ENCODE peak calls at places on chromosomes 16 and 17, in five cellular contexts. One of them, this sample, is unnamed.

GRCh38 chr17:6597727-6598126 is 41.4 kb upstream of the PITPNM3 start:
- DNase-seq in IMR-90: no peak
- DNase-seq in neuronal stem cell: no peak
- DNase-seq in H9: no peak
- DNase-seq in trophoblast cell: no peak
- DNase-seq in this sample: no peak

GRCh38 chr17:59839646-59840328 is 53.0 kb downstream of the TUBD1 start:
- DNase-seq in IMR-90: no peak
- DNase-seq in neuronal stem cell: no peak
- DNase-seq in H9: no peak
- DNase-seq in trophoblast cell: peak
- DNase-seq in this sample: no peak

GRCh38 chr16:24178496-24178895 is 77.6 kb upstream of the CACNG3 start:
- DNase-seq in IMR-90: no peak
- DNase-seq in neuronal stem cell: peak
- DNase-seq in H9: peak
- DNase-seq in trophoblast cell: no peak
- DNase-seq in this sample: peak

GRCh38 chr17:16286947-16287562 is 66.2 kb downstream of the CENPV start:
- DNase-seq in IMR-90: no peak
- DNase-seq in neuronal stem cell: no peak
- DNase-seq in H9: peak
- DNase-seq in trophoblast cell: no peak
- DNase-seq in this sample: no peak

GRCh38 chr17:44077595-44077909 is 7.0 kb downstream of the G6PC3 start:
- DNase-seq in IMR-90: no peak
- DNase-seq in neuronal stem cell: no peak
- DNase-seq in H9: peak
- DNase-seq in trophoblast cell: no peak
- DNase-seq in this sample: no peak

GRCh38 chr17:5785867-5786509 is 201.7 kb upstream of the NLRP1 start:
- DNase-seq in IMR-90: peak
- DNase-seq in neuronal stem cell: no peak
- DNase-seq in H9: no peak
- DNase-seq in trophoblast cell: peak
- DNase-seq in this sample: peak

GRCh38 chr17:40803617-40804082 is 3.9 kb upstream of the KRT28 start:
- DNase-seq in IMR-90: peak
- DNase-seq in neuronal stem cell: peak
- DNase-seq in H9: peak
- DNase-seq in trophoblast cell: peak
- DNase-seq in this sample: peak

GRCh38 chr17:50863221-50863843 is 2.8 kb downstream of the TOB1 start:
- DNase-seq in IMR-90: no peak
- DNase-seq in neuronal stem cell: no peak
- DNase-seq in H9: peak
- DNase-seq in trophoblast cell: peak
- DNase-seq in this sample: peak

GRCh38 chr17:45171338-45172231 is 9.9 kb downstream of the HEXIM2 start:
- DNase-seq in IMR-90: no peak
- DNase-seq in neuronal stem cell: no peak
- DNase-seq in H9: peak
- DNase-seq in trophoblast cell: peak
- DNase-seq in this sample: peak

GRCh38 chr17:75011788-75012319 is 616 bp upstream of the MRPL58 start:
- DNase-seq in IMR-90: peak
- DNase-seq in neuronal stem cell: no peak
- DNase-seq in H9: no peak
- DNase-seq in trophoblast cell: peak
- DNase-seq in this sample: no peak

GRCh38 chr17:63985387-63986140 is 12.6 kb upstream of the PRR29 start:
- DNase-seq in IMR-90: no peak
- DNase-seq in neuronal stem cell: no peak
- DNase-seq in H9: peak
- DNase-seq in trophoblast cell: no peak
- DNase-seq in this sample: no peak
- H2BK5ac ChIP-seq in IMR-90: no peak
- H2BK5ac ChIP-seq in neuronal stem cell: no peak
- H2BK5ac ChIP-seq in H9: no peak
- H2BK5ac ChIP-seq in trophoblast cell: no peak
- H2BK5ac ChIP-seq in this sample: no peak

DNA sequence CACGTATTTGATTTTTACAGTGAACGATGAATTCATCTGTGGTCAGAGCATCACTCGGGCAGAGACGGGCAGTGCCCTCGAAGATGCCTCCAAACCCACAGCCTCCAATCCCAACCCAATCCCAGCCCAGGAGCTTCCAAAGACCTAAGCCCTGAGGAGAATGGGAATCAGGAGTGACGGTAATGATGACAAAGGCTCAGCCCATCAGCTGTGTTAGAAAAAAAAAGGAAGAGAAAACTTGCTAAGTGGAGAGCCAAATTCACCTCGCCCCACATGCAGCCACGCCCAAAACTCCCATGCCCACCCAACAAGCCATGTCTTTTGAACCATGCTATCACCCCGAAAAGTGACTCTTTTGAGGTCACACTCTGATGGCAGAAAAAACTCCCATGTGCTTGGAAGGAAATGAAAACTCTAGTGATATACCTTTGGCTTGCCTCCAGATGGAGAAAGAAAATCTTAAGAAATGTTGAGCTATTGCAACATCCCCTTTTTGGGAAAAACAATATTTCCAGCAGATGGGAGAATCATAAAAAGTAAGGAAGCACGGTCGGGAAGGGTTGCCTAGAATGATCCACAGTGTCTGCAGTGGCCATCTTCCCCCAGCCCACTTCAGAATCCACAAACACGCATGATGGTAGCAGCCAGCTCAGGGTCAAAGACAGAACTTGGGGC is 37.7 kb downstream of the XYLT1 start:
- DNase-seq in IMR-90: peak
- DNase-seq in neuronal stem cell: no peak
- DNase-seq in H9: no peak
- DNase-seq in trophoblast cell: no peak
- DNase-seq in this sample: no peak
- H2BK5ac ChIP-seq in IMR-90: no peak
- H2BK5ac ChIP-seq in neuronal stem cell: no peak
- H2BK5ac ChIP-seq in H9: no peak
- H2BK5ac ChIP-seq in trophoblast cell: no peak
- H2BK5ac ChIP-seq in this sample: no peak

DNA sequence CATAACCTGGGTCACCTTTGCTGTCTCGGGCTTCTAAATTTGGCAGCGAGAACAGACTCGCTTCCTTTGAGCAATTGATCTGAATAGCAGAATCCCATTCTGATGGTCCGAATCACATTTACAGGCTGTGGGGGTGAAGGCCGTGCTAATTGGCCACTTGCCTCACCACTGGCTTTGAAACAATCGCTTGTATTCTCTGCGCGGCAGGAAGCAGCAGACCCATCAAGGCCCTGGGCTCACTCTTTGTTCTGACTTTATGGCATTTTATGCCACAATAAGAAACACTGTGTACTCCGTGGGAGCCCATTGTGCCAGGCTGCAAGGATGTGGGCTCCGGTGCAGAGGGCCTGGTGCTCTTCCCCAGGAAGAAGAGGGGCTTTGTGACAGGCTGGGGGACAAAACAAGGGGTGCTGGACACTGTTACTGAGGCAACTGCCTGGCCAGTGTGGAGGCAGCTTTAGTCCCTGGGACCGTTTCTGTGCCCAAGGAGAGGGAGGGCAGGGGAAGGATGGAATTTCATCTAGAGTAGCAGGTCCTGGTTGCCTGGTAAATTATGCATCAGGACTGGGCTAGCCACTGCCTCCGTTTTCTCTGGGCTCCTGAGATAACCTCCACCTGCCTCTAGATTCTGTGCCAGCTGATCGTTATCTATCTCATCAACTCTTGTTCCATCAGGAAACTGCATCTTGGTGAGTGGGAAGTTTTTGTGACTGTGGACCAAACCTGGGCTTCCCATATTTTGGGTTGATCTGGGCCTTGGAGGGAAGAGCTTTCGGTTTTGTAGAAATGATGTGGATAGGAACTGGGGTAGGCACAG is 78.5 kb downstream of the MRC2 start:
- DNase-seq in IMR-90: peak
- DNase-seq in neuronal stem cell: no peak
- DNase-seq in H9: peak
- DNase-seq in trophoblast cell: no peak
- DNase-seq in this sample: peak
- H2BK5ac ChIP-seq in IMR-90: peak
- H2BK5ac ChIP-seq in neuronal stem cell: no peak
- H2BK5ac ChIP-seq in H9: no peak
- H2BK5ac ChIP-seq in trophoblast cell: peak
- H2BK5ac ChIP-seq in this sample: peak

GRCh38 chr17:39195568-39196160 is 1.8 kb downstream of the CACNB1 start:
- DNase-seq in IMR-90: no peak
- DNase-seq in neuronal stem cell: no peak
- DNase-seq in H9: peak
- DNase-seq in trophoblast cell: no peak
- DNase-seq in this sample: no peak

GRCh38 chr17:39196191-39196819 is 1.2 kb downstream of the CACNB1 start:
- DNase-seq in IMR-90: no peak
- DNase-seq in neuronal stem cell: no peak
- DNase-seq in H9: peak
- DNase-seq in trophoblast cell: no peak
- DNase-seq in this sample: no peak

GRCh38 chr17:39198186-39198566 is 707 bp upstream of the CACNB1 start:
- DNase-seq in IMR-90: no peak
- DNase-seq in neuronal stem cell: peak
- DNase-seq in H9: no peak
- DNase-seq in trophoblast cell: no peak
- DNase-seq in this sample: no peak

GRCh38 chr17:39197380-39198185 is at the start of gene CACNB1:
- DNase-seq in IMR-90: peak
- DNase-seq in neuronal stem cell: peak
- DNase-seq in H9: peak
- DNase-seq in trophoblast cell: peak
- DNase-seq in this sample: peak

GRCh38 chr17:39196820-39197331 is 593 bp downstream of the CACNB1 start:
- DNase-seq in IMR-90: no peak
- DNase-seq in neuronal stem cell: no peak
- DNase-seq in H9: peak
- DNase-seq in trophoblast cell: no peak
- DNase-seq in this sample: no peak
- H2BK5ac ChIP-seq in IMR-90: peak
- H2BK5ac ChIP-seq in neuronal stem cell: peak
- H2BK5ac ChIP-seq in H9: no peak
- H2BK5ac ChIP-seq in trophoblast cell: no peak
- H2BK5ac ChIP-seq in this sample: no peak

GRCh38 chr16:1309888-1310831 is 724 bp downstream of the UBE2I start:
- DNase-seq in IMR-90: peak
- DNase-seq in neuronal stem cell: no peak
- DNase-seq in H9: no peak
- DNase-seq in trophoblast cell: no peak
- DNase-seq in this sample: no peak

GRCh38 chr16:1308977-1309885 is at the start of gene UBE2I:
- DNase-seq in IMR-90: peak
- DNase-seq in neuronal stem cell: peak
- DNase-seq in H9: peak
- DNase-seq in trophoblast cell: peak
- DNase-seq in this sample: peak

GRCh38 chr16:1305823-1306222 is 3.6 kb upstream of the UBE2I start:
- DNase-seq in IMR-90: no peak
- DNase-seq in neuronal stem cell: no peak
- DNase-seq in H9: no peak
- DNase-seq in trophoblast cell: no peak
- DNase-seq in this sample: no peak

GRCh38 chr16:1306344-1306743 is 3.1 kb upstream of the UBE2I start:
- DNase-seq in IMR-90: no peak
- DNase-seq in neuronal stem cell: no peak
- DNase-seq in H9: no peak
- DNase-seq in trophoblast cell: no peak
- DNase-seq in this sample: no peak

GRCh38 chr16:1308036-1308976 is 1.1 kb upstream of the UBE2I start:
- DNase-seq in IMR-90: peak
- DNase-seq in neuronal stem cell: no peak
- DNase-seq in H9: no peak
- DNase-seq in trophoblast cell: peak
- DNase-seq in this sample: peak
- H2BK5ac ChIP-seq in IMR-90: peak
- H2BK5ac ChIP-seq in neuronal stem cell: no peak
- H2BK5ac ChIP-seq in H9: no peak
- H2BK5ac ChIP-seq in trophoblast cell: peak
- H2BK5ac ChIP-seq in this sample: no peak

GRCh38 chr17:8630802-8631553 is 453 bp upstream of the MYH10 start:
- DNase-seq in IMR-90: peak
- DNase-seq in neuronal stem cell: peak
- DNase-seq in H9: peak
- DNase-seq in trophoblast cell: peak
- DNase-seq in this sample: peak

GRCh38 chr17:8628609-8629169 is 1.8 kb downstream of the MYH10 start:
- DNase-seq in IMR-90: no peak
- DNase-seq in neuronal stem cell: no peak
- DNase-seq in H9: no peak
- DNase-seq in trophoblast cell: no peak
- DNase-seq in this sample: peak

GRCh38 chr17:8630227-8630801 is at the start of gene MYH10:
- DNase-seq in IMR-90: no peak
- DNase-seq in neuronal stem cell: no peak
- DNase-seq in H9: no peak
- DNase-seq in trophoblast cell: no peak
- DNase-seq in this sample: no peak

GRCh38 chr17:8628172-8628571 is 2.4 kb downstream of the MYH10 start:
- DNase-seq in IMR-90: no peak
- DNase-seq in neuronal stem cell: no peak
- DNase-seq in H9: no peak
- DNase-seq in trophoblast cell: no peak
- DNase-seq in this sample: no peak

DNA sequence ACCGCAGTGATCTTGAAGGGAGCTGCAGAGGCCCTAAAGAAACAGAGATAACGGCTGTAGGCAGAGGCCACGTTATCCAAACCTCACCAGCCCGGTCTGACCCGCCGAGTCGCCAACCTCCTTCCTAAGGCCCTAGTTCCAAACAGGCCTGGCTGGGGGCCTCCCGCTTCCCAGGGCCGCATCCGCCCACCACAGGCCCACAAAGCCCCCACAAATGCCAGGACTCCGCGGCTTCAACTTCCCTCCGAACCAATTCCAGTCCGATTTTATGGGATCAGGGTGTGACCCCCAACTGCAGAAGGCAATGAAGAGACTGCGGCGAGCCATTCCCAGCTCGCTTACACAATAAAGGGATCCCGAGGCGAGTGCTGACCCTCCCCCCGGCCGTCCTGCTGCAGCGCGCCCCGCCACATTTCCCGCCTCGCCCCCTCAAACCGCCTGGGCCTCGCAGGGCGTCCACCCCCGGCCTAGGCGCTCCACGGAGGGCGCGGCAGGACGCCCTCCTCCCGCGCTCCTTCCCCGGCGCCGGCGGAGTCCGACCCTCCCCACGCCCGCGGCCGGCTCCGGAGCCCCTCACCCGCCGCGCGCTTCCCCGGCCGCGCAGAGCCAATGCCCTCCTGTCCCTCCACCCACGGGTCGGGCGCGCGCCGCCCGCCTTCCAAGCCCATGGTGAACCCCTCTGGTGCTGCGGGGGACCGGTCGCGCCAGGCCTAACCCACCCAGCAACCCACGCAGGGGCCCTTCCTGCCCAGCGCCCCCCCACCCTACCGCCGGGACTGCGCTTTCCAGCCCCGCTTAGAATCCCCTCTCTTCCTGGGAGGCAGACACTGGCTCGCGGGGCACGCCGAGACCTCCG is 926 bp downstream of the MYH10 start:
- DNase-seq in IMR-90: no peak
- DNase-seq in neuronal stem cell: no peak
- DNase-seq in H9: peak
- DNase-seq in trophoblast cell: no peak
- DNase-seq in this sample: peak
- H2BK5ac ChIP-seq in IMR-90: peak
- H2BK5ac ChIP-seq in neuronal stem cell: peak
- H2BK5ac ChIP-seq in H9: peak
- H2BK5ac ChIP-seq in trophoblast cell: peak
- H2BK5ac ChIP-seq in this sample: peak

This sample was measured in mesendoderm.